ENCODE peak calls at places on chromosome 22, in eight cellular contexts. X is nucleus accumbens; I is activated CD4-positive, alpha-beta T cell treated with anti-CD3 and anti-CD28 coated beads for 24 hours; P is AG04450; T is effector CD4-positive, alpha-beta T cell; U is osteocyte; B is T-cell; Q is SHP77 treated with DMSO at 0.1 percent for 48 hours. V is an unnamed sample.

GRCh38 chr22:50705219-50705691 is 32.6 kb downstream of the SHANK3 start:
- DNase-seq in X (no peak), I (no peak), P (peak; percentile 49), T (no peak), U (no peak), B (no peak), Q (peak; percentile 70), V (no peak)

GRCh38 chr22:49979587-49980264 is 19.2 kb downstream of the PIM3 start:
- DNase-seq in X (no peak), I (no peak), P (no peak), T (no peak), U (no peak), B (no peak), Q (peak; percentile 28), V (no peak)

GRCh38 chr22:23826510-23827350 is 12.1 kb downstream of the DERL3 start:
- DNase-seq in X (no peak), I (no peak), P (no peak), T (no peak), U (no peak), B (no peak), Q (no peak), V (no peak)

GRCh38 chr22:25774575-25775026 is 32.6 kb downstream of the MYO18B start:
- DNase-seq in X (no peak), I (no peak), P (no peak), T (no peak), U (no peak), B (no peak), Q (no peak), V (no peak)

GRCh38 chr22:44229809-44230208 is 49.1 kb downstream of the PARVG start:
- DNase-seq in X (no peak), I (no peak), P (no peak), T (no peak), U (no peak), B (no peak), Q (no peak), V (no peak)

GRCh38 chr22:46714550-46714949 is 23.5 kb downstream of the CERK start:
- DNase-seq in X (no peak), I (no peak), P (no peak), T (no peak), U (no peak), B (no peak), Q (no peak), V (no peak)

GRCh38 chr22:38953577-38954413 is 3.6 kb upstream of the APOBEC3A start:
- DNase-seq in X (no peak), I (peak; percentile 62), P (no peak), T (no peak), U (no peak), B (peak; percentile 9), Q (no peak), V (no peak)

GRCh38 chr22:19357270-19358105 is 66.0 kb upstream of the CLTCL1 start:
- DNase-seq in X (no peak), I (no peak), P (peak; percentile 56), T (no peak), U (no peak), B (no peak), Q (no peak), V (no peak)

GRCh38 chr22:22770280-22770871 is 117.2 kb upstream of the IGLL5 start:
- DNase-seq in X (no peak), I (peak; percentile 10), P (no peak), T (peak; percentile 35), U (peak; percentile 80), B (no peak), Q (no peak), V (no peak)

GRCh38 chr22:50084085-50084484 is 1.1 kb downstream of the MLC1 start:
- DNase-seq in X (no peak), I (no peak), P (no peak), T (no peak), U (no peak), B (no peak), Q (no peak), V (no peak)

GRCh38 chr22:39900306-39901227 is at the start of gene GRAP2:
- DNase-seq in X (no peak), I (no peak), P (no peak), T (peak; percentile 62), U (no peak), B (peak; percentile 70), Q (no peak), V (no peak)

GRCh38 chr22:42131562-42131961 is 952 bp upstream of the CYP2D6 start:
- DNase-seq in X (no peak), I (no peak), P (no peak), T (no peak), U (no peak), B (no peak), Q (no peak), V (peak; percentile 62)

GRCh38 chr22:22721681-22722309 is 77.4 kb downstream of the GGTLC2 start:
- DNase-seq in X (no peak), I (peak; percentile 46), P (no peak), T (no peak), U (no peak), B (no peak), Q (no peak), V (no peak)

GRCh38 chr22:36010090-36010489 is 18.5 kb downstream of the RBFOX2 start:
- DNase-seq in X (no peak), I (no peak), P (no peak), T (no peak), U (no peak), B (no peak), Q (no peak), V (no peak)

GRCh38 chr22:40818192-40818746 is 877 bp downstream of the SLC25A17 start:
- DNase-seq in X (no peak), I (no peak), P (no peak), T (no peak), U (no peak), B (no peak), Q (no peak), V (no peak)

GRCh38 chr22:47891609-47892008 is 1129.2 kb downstream of the TBC1D22A start:
- DNase-seq in X (no peak), I (no peak), P (no peak), T (no peak), U (no peak), B (no peak), Q (no peak), V (no peak)

GRCh38 chr22:27241430-27242110 is 560.0 kb downstream of the MN1 start:
- DNase-seq in X (peak; percentile 12), I (no peak), P (no peak), T (no peak), U (peak; percentile 89), B (no peak), Q (peak; percentile 16), V (peak; percentile 29)

GRCh38 chr22:28620244-28620922 is 59.3 kb downstream of the TTC28 start:
- DNase-seq in X (no peak), I (no peak), P (no peak), T (no peak), U (no peak), B (no peak), Q (no peak), V (no peak)

GRCh38 chr22:33823552-33823951 is 96.7 kb downstream of the LARGE1 start:
- DNase-seq in X (no peak), I (no peak), P (no peak), T (no peak), U (no peak), B (no peak), Q (no peak), V (no peak)

GRCh38 chr22:19880786-19881569 is 26.3 kb upstream of the GNB1L start:
- DNase-seq in X (no peak), I (no peak), P (peak; percentile 87), T (no peak), U (peak; percentile 94), B (no peak), Q (no peak), V (peak; percentile 76)

GRCh38 chr22:21734540-21735197 is 925 bp downstream of the YPEL1 start:
- DNase-seq in X (no peak), I (no peak), P (no peak), T (no peak), U (no peak), B (no peak), Q (peak; percentile 10), V (no peak)

GRCh38 chr22:27217154-27217553 is 559.8 kb downstream of the MIAT start:
- DNase-seq in X (no peak), I (no peak), P (no peak), T (no peak), U (no peak), B (no peak), Q (no peak), V (no peak)

GRCh38 chr22:43643362-43643761 is 168.7 kb downstream of the EFCAB6 start:
- DNase-seq in X (no peak), I (no peak), P (no peak), T (no peak), U (peak; percentile 72), B (no peak), Q (peak; percentile 45), V (no peak)

GRCh38 chr22:50092342-50092741 is 2.5 kb downstream of the MOV10L1 start:
- DNase-seq in X (no peak), I (no peak), P (no peak), T (no peak), U (no peak), B (no peak), Q (no peak), V (no peak)

GRCh38 chr22:19275919-19276600 is 15.5 kb downstream of the CLTCL1 start:
- DNase-seq in X (no peak), I (no peak), P (no peak), T (no peak), U (peak; percentile 25), B (no peak), Q (no peak), V (no peak)

GRCh38 chr22:49297871-49298721 is 529.6 kb downstream of the BRD1 start:
- DNase-seq in X (no peak), I (no peak), P (no peak), T (no peak), U (peak; percentile 64), B (no peak), Q (no peak), V (no peak)